ENCODE peak calls at places on chromosomes 7 and 10, in six cellular contexts. S is upper lobe of right lung, K is spleen, F is Peyer's patch, B is A673, H is stomach. U is an unnamed sample. For H3K4me1, the result is how much of the 10 kb centered on the place peaks cover.

GRCh38 chr7:101891124-101891523 is 73.7 kb downstream of the CUX1 start:
- DNase-seq in H (no peak), S (no peak), B (no peak), K (peak), F (no peak), U (no peak)

GRCh38 chr7:101170617-101171441 is 5.5 kb upstream of the VGF start:
- DNase-seq in S (no peak), B (no peak), H (no peak), F (no peak), K (no peak), U (no peak)

GRCh38 chr10:119859422-119860258 is 13.0 kb downstream of the MCMBP start:
- DNase-seq in S (no peak), B (peak), F (no peak), K (no peak), H (no peak), U (no peak)

GRCh38 chr7:926061-927030 is 28.1 kb downstream of the ADAP1 start:
- DNase-seq in B (no peak), S (peak), K (peak), F (no peak), H (peak), U (no peak)

GRCh38 chr7:57071-57470 is 135.3 kb upstream of the FAM20C start:
- DNase-seq in H (no peak), K (no peak), S (peak), F (no peak), B (no peak), U (no peak)

GRCh38 chr7:157743781-157744525 is 407.1 kb downstream of the DNAJB6 start:
- DNase-seq in B (no peak), S (no peak), H (no peak), F (no peak), K (no peak), U (no peak)

GRCh38 chr10:61000769-61001730 is 57.1 kb upstream of the RHOBTB1 start:
- DNase-seq in F (no peak), H (peak), B (peak), K (peak), S (peak), U (no peak)

GRCh38 chr10:69567920-69568319 is 5.3 kb downstream of the NEUROG3 start:
- DNase-seq in B (peak), K (no peak), F (no peak), S (peak), H (no peak), U (no peak)

GRCh38 chr7:150471886-150472285 is 21.5 kb downstream of the GIMAP8 start:
- DNase-seq in S (no peak), F (no peak), H (no peak), K (no peak), B (no peak), U (no peak)

GRCh38 chr7:388961-389701 is 99.2 kb downstream of the FOXL3 start:
- DNase-seq in F (no peak), B (no peak), K (peak), H (no peak), S (peak), U (no peak)

GRCh38 chr10:133261726-133262325 is 14.8 kb downstream of the ADAM8 start:
- DNase-seq in B (peak), H (peak), S (peak), F (peak), K (peak), U (peak)

GRCh38 chr7:22613466-22613865 is 113.5 kb upstream of the STEAP1B start:
- DNase-seq in B (no peak), F (no peak), K (no peak), S (no peak), H (no peak), U (no peak)

GRCh38 chr7:42240416-42240815 is 3.4 kb upstream of the GLI3 start:
- DNase-seq in K (no peak), S (no peak), F (no peak), B (no peak), H (no peak), U (no peak)

GRCh38 chr10:103847909-103848468 is 7.4 kb downstream of the SH3PXD2A start:
- DNase-seq in H (no peak), K (no peak), S (no peak), F (no peak), B (no peak), U (no peak)

GRCh38 chr7:47501406-47501805 is 80.5 kb downstream of the TNS3 start:
- DNase-seq in B (no peak), K (no peak), S (no peak), F (no peak), H (no peak), U (no peak)

GRCh38 chr7:6375346-6376101 is 72.2 kb downstream of the DAGLB start:
- DNase-seq in H (no peak), S (no peak), F (peak), K (peak), B (peak), U (no peak)

GRCh38 chr10:93437000-93437945 is 44.9 kb downstream of the MYOF start:
- DNase-seq in B (peak), F (no peak), K (no peak), S (peak), H (peak), U (no peak)
- TF ChIP-seq CTCF in B (no peak), F (no peak), K (no peak), S (no peak), H (no peak), U (no peak)

GRCh38 chr10:15346440-15347141 is 24.5 kb downstream of the FAM171A1 start:
- DNase-seq in B (no peak), S (no peak), K (no peak), F (no peak), H (no peak), U (no peak)

GRCh38 chr10:15345450-15345849 is 25.6 kb downstream of the FAM171A1 start:
- DNase-seq in H (no peak), B (no peak), K (no peak), F (no peak), S (no peak), U (no peak)

GRCh38 chr10:15342970-15343369 is 28.1 kb downstream of the FAM171A1 start:
- DNase-seq in K (no peak), B (no peak), H (no peak), F (no peak), S (no peak), U (no peak)

GRCh38 chr10:15344876-15345285 is 26.2 kb downstream of the FAM171A1 start:
- DNase-seq in S (no peak), H (no peak), K (no peak), F (no peak), B (peak), U (no peak)

GRCh38 chr10:15344256-15344875 is 26.7 kb downstream of the FAM171A1 start:
- DNase-seq in B (no peak), F (no peak), S (no peak), H (no peak), K (no peak), U (no peak)
- H3K27ac ChIP-seq in B (peak), F (no peak), S (no peak), H (no peak), K (no peak), U (no peak)

GRCh38 chr7:30988346-30989005 is 24.7 kb downstream of the GHRHR start:
- DNase-seq in S (peak), K (no peak), F (no peak), H (peak), B (no peak), U (no peak)
- H3K4me1 ChIP-seq in S (under half), K (under half), F (under half), H (under half), B (under half), U (under half)

DNA sequence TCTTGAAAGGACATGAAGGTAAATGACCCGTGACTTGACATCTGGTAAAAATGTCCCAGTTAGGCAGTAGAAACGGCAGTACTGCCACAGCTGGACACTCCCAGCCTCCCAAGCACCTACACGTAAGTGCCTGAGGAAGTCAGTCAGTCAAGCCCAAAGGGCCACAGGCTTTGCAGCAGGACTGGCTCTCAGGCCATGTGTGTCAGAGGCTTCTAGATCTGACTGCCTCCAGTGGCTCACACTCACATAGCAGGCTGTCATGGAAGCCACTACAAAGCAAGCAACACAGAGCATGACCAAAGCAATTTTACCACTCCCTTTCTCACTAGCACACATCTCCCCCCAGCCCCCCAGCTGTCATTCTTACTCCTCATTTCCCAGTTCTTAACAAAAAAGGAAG is 17.8 kb upstream of the CCNJ start:
- DNase-seq in B (peak), F (no peak), H (no peak), K (no peak), S (no peak), U (no peak)
- TF ChIP-seq CTCF in B (peak), F (no peak), H (no peak), K (no peak), S (no peak), U (no peak)

DNA sequence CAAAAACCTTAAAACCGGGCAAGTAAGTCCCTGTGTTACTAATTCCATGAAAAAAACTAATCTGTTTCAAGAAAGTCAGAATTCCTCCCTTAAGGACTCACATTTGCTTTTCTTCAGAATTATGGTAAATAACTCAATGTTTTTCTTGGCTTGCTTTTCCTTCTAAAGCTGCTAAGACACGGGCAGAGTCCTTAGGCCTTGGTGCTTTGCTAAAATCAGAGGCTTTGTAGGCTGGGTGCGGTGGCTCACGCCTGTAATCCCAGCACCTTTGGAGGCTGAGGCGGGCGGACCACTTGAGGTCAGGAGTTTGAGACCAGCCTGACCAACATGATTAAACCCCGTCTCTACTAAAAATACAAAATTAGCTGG is 32.0 kb downstream of the GNA12 start:
- DNase-seq in H (no peak), K (no peak), S (peak), B (no peak), F (no peak), U (no peak)
- H3K27ac ChIP-seq in H (peak), K (peak), S (peak), B (no peak), F (peak), U (no peak)

GRCh38 chr7:69773535-69774225 is 175.4 kb downstream of the AUTS2 start:
- DNase-seq in B (no peak), H (no peak), F (no peak), K (no peak), S (no peak), U (no peak)

GRCh38 chr7:69772699-69773436 is 174.6 kb downstream of the AUTS2 start:
- DNase-seq in S (no peak), B (no peak), K (no peak), F (no peak), H (no peak), U (no peak)

GRCh38 chr7:69778138-69778537 is 179.9 kb downstream of the AUTS2 start:
- DNase-seq in K (no peak), F (no peak), H (no peak), S (no peak), B (no peak), U (no peak)

GRCh38 chr7:69775231-69775771 is 177.0 kb downstream of the AUTS2 start:
- DNase-seq in H (no peak), K (no peak), F (no peak), S (no peak), B (no peak), U (no peak)

DNA sequence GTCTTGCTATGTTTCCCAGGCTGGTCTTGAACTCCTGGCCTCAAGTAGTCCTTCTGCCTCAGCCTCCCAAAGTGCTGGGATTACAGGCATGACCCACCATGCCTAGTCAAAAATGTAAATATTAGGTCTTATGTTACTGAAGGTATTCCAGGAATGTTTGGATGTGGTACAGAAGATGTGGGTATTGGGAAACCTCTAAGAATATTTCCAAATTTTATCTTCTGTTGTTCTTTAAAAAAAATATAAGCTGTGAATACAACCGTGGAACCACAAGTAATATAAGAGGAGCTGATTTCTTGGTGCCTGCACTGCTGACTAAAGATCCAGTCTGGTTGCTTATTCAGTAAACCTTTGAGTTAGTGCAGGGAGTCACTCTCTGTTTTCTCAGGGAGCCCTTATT is 178.3 kb downstream of the AUTS2 start:
- DNase-seq in F (no peak), B (no peak), K (no peak), S (no peak), H (no peak), U (no peak)
- H3K4me1 ChIP-seq in F (under half), B (under half), K (under half), S (under half), H (under half), U (under half)

DNA sequence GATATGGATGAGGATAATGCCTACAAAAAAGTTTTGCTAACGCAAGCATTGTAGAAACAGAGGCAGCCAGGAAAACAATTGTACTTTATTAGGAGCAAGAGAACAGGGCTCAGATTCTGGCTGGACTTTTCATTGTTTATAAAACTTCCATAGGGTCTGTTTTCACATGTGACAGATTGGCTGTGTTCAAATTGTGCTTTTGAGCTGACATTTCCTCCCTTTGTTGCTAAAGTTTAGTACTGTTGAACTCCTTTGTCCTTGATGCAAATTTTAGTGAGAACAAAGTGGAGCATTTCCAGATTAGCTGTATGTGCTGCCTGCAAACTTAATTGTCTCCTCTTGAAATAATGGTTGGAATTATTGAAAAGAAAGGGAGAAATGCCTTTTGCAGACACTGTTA is 221.1 kb upstream of the FZD1 start:
- DNase-seq in F (no peak), K (no peak), B (no peak), S (no peak), H (no peak), U (no peak)
- TF ChIP-seq CTCF in F (no peak), K (no peak), B (no peak), S (no peak), H (no peak), U (no peak)

GRCh38 chr7:141619745-141620144 is 68.5 kb downstream of the AGK start:
- DNase-seq in F (no peak), H (no peak), S (no peak), B (no peak), K (no peak), U (no peak)

GRCh38 chr7:141617280-141617679 is 66.1 kb downstream of the AGK start:
- DNase-seq in B (no peak), H (no peak), K (no peak), F (no peak), S (no peak), U (no peak)
- H3K27ac ChIP-seq in B (no peak), H (no peak), K (no peak), F (no peak), S (no peak), U (no peak)